ENCODE peak calls at places on chromosomes 6 and 20, in six cellular contexts. T is left kidney, U is lower leg skin, Z is psoas muscle, S is HEK293T, H is NCI-H2171. F is an unnamed sample.

GRCh38 chr20:15091417-15092017 is 754.1 kb upstream of the FLRT3 start:
- DNase-seq in S (no peak), Z (no peak), U (no peak), H (no peak), T (no peak), F (no peak)

GRCh38 chr20:31440012-31440659 is at the start of gene DEFB123:
- DNase-seq in T (no peak), Z (no peak), H (no peak), S (no peak), U (no peak), F (peak; percentile 37)

GRCh38 chr20:18443841-18444240 is 23.0 kb downstream of the DZANK1 start:
- DNase-seq in T (peak; percentile 2), U (no peak), H (peak; percentile 42), Z (no peak), S (no peak), F (no peak)

GRCh38 chr6:108227290-108227689 is 33.5 kb downstream of the SNX3 start:
- DNase-seq in H (no peak), T (no peak), U (no peak), S (no peak), Z (no peak), F (no peak)

GRCh38 chr6:28980797-28981390 is 24.2 kb downstream of the ZNF311 start:
- DNase-seq in S (peak; percentile 72), H (peak; percentile 31), T (peak; percentile 95), Z (peak; percentile 58), U (no peak), F (peak; percentile 92)

GRCh38 chr6:17226766-17227338 is 54.3 kb upstream of the RBM24 start:
- DNase-seq in T (no peak), S (no peak), Z (no peak), H (no peak), U (no peak), F (no peak)

GRCh38 chr6:30238178-30238795 is 25.1 kb upstream of the TRIM26 start:
- DNase-seq in H (no peak), U (no peak), S (peak; percentile 45), Z (no peak), T (peak; percentile 9), F (no peak)

GRCh38 chr6:8535505-8535904 is 100.2 kb upstream of the SLC35B3 start:
- DNase-seq in H (no peak), S (no peak), U (no peak), Z (no peak), T (no peak), F (no peak)

GRCh38 chr20:60113771-60114170 is 155.5 kb downstream of the CDH26 start:
- DNase-seq in U (no peak), H (no peak), T (no peak), Z (no peak), S (no peak), F (no peak)

GRCh38 chr6:2244261-2245102 is 923 bp downstream of the GMDS start:
- DNase-seq in T (peak; percentile 19), H (no peak), Z (no peak), S (no peak), U (no peak), F (no peak)

GRCh38 chr20:53445276-53445675 is 148.4 kb downstream of the ZNF217 start:
- DNase-seq in T (peak; percentile 64), S (no peak), H (no peak), U (no peak), Z (no peak), F (no peak)

GRCh38 chr20:34979366-34980153 is 23.9 kb downstream of the MYH7B start:
- DNase-seq in Z (peak; percentile 82), H (no peak), S (no peak), U (no peak), T (peak; percentile 22), F (peak; percentile 66)

GRCh38 chr6:125951323-125951722 is 5.2 kb upstream of the HINT3 start:
- DNase-seq in T (no peak), H (no peak), Z (no peak), S (no peak), U (no peak), F (no peak)

GRCh38 chr6:155276638-155277037 is 12.8 kb downstream of the CLDN20 start:
- DNase-seq in U (no peak), H (no peak), Z (no peak), T (no peak), S (no peak), F (no peak)

GRCh38 chr6:145036236-145036635 is 699.1 kb downstream of the EPM2A start:
- DNase-seq in T (no peak), Z (no peak), U (no peak), H (no peak), S (no peak), F (no peak)

GRCh38 chr6:30613251-30614043 is 3.6 kb downstream of the PPP1R10 start:
- DNase-seq in T (no peak), S (no peak), H (no peak), Z (no peak), U (no peak), F (no peak)

F was measured in HAP-1.